ENCODE peak calls at places on chromosomes 1 and 21, in six cellular contexts. G is IMR-90, N is mesenchymal stem cell, P is H1, I is neuronal stem cell, A is trophoblast cell. W is an unnamed sample.

GRCh38 chr21:23162213-23162946 is 2164.2 kb downstream of the NCAM2 start:
- DNase-seq in G (no peak), N (peak; percentile 0), P (no peak), I (no peak), A (no peak), W (no peak)

GRCh38 chr21:43311303-43311817 is 115.6 kb downstream of the SIK1 start:
- DNase-seq in G (no peak), N (no peak), P (no peak), I (no peak), A (no peak), W (no peak)

GRCh38 chr1:57411262-57411661 is 12.6 kb downstream of the DAB1 start:
- DNase-seq in G (peak; percentile 31), N (no peak), P (no peak), I (no peak), A (no peak), W (no peak)

GRCh38 chr1:210568631-210569030 is 239.9 kb downstream of the HHAT start:
- DNase-seq in G (no peak), N (no peak), P (no peak), I (no peak), A (no peak), W (no peak)

GRCh38 chr1:150621497-150622113 is 7.8 kb downstream of the ENSA start:
- DNase-seq in G (peak; percentile 79), N (peak; percentile 74), P (no peak), I (no peak), A (peak; percentile 46), W (no peak)

GRCh38 chr1:158516966-158517365 is 37.2 kb downstream of the OR6Y1 start:
- DNase-seq in G (no peak), N (no peak), P (no peak), I (no peak), A (no peak), W (no peak)

GRCh38 chr1:64834734-64835133 is 89.9 kb downstream of the RAVER2 start:
- DNase-seq in G (peak; percentile 79), N (peak; percentile 32), P (no peak), I (no peak), A (peak; percentile 58), W (no peak)

GRCh38 chr1:66834926-66835325 is 33.9 kb upstream of the INSL5 start:
- DNase-seq in G (no peak), N (no peak), P (no peak), I (no peak), A (no peak), W (no peak)

GRCh38 chr1:18738126-18738525 is 107.5 kb downstream of the PAX7 start:
- DNase-seq in G (no peak), N (no peak), P (no peak), I (no peak), A (no peak), W (no peak)

GRCh38 chr21:42191978-42192595 is 26.9 kb upstream of the ABCG1 start:
- DNase-seq in G (no peak), N (no peak), P (no peak), I (no peak), A (no peak), W (no peak)

GRCh38 chr1:40612345-40612831 is 53.1 kb downstream of the RIMS3 start:
- DNase-seq in G (peak; percentile 52), N (peak; percentile 66), P (peak; percentile 83), I (peak; percentile 60), A (peak; percentile 54), W (peak; percentile 77)

GRCh38 chr1:32353886-32354570 is 8.3 kb downstream of the FAM229A start:
- DNase-seq in G (peak; percentile 85), N (peak; percentile 79), P (no peak), I (no peak), A (no peak), W (no peak)

GRCh38 chr21:25708467-25709065 is 26.1 kb downstream of the ATP5PF start:
- DNase-seq in G (peak; percentile 56), N (peak; percentile 52), P (no peak), I (peak; percentile 38), A (peak; percentile 29), W (no peak)

GRCh38 chr1:162144853-162145252 is 75.4 kb downstream of the NOS1AP start:
- DNase-seq in G (no peak), N (no peak), P (no peak), I (peak; percentile 21), A (no peak), W (peak; percentile 57)

GRCh38 chr1:58465825-58466617 is 80.5 kb downstream of the OMA1 start:
- DNase-seq in G (no peak), N (no peak), P (no peak), I (no peak), A (no peak), W (no peak)

GRCh38 chr1:234214911-234215892 is 158.1 kb upstream of the COA6 start:
- DNase-seq in G (no peak), N (no peak), P (peak; percentile 73), I (no peak), A (no peak), W (peak; percentile 84)

GRCh38 chr1:229238674-229239415 is 32.1 kb upstream of the RAB4A start:
- DNase-seq in G (no peak), N (no peak), P (peak; percentile 45), I (no peak), A (no peak), W (no peak)

GRCh38 chr21:40051801-40052200 is 184.6 kb downstream of the PCP4 start:
- DNase-seq in G (no peak), N (no peak), P (no peak), I (no peak), A (no peak), W (no peak)
- H4K91ac ChIP-seq in G (no peak overlapping the region), N (no peak overlapping the region), P (no peak overlapping the region), I (no peak overlapping the region), A (no peak overlapping the region), W (no peak overlapping the region)

GRCh38 chr1:186078245-186078644 is 296.8 kb downstream of the TPR start:
- DNase-seq in G (no peak), N (peak; percentile 59), P (no peak), I (no peak), A (no peak), W (no peak)
- H4K91ac ChIP-seq in G (no peak overlapping the region), N (no peak overlapping the region), P (no peak overlapping the region), I (no peak overlapping the region), A (no peak overlapping the region), W (no peak overlapping the region)

GRCh38 chr1:147627435-147628110 is 42.8 kb downstream of the ACP6 start:
- DNase-seq in G (peak; percentile 44), N (peak; percentile 58), P (peak; percentile 66), I (peak; percentile 17), A (peak; percentile 32), W (peak; percentile 66)
- H4K91ac ChIP-seq in G (no peak overlapping the region), N (no peak overlapping the region), P (no peak overlapping the region), I (no peak overlapping the region), A (no peak overlapping the region), W (no peak overlapping the region)

GRCh38 chr1:2788506-2789163 is 12.9 kb downstream of the TTC34 start:
- DNase-seq in G (no peak), N (no peak), P (no peak), I (no peak), A (no peak), W (no peak)

GRCh38 chr1:2791027-2791760 is 10.3 kb downstream of the TTC34 start:
- DNase-seq in G (no peak), N (no peak), P (no peak), I (no peak), A (no peak), W (no peak)

GRCh38 chr1:2787163-2787911 is 14.2 kb downstream of the TTC34 start:
- DNase-seq in G (no peak), N (no peak), P (no peak), I (no peak), A (no peak), W (no peak)

GRCh38 chr1:2789986-2790581 is 11.4 kb downstream of the TTC34 start:
- DNase-seq in G (no peak), N (no peak), P (no peak), I (no peak), A (no peak), W (no peak)

DNA sequence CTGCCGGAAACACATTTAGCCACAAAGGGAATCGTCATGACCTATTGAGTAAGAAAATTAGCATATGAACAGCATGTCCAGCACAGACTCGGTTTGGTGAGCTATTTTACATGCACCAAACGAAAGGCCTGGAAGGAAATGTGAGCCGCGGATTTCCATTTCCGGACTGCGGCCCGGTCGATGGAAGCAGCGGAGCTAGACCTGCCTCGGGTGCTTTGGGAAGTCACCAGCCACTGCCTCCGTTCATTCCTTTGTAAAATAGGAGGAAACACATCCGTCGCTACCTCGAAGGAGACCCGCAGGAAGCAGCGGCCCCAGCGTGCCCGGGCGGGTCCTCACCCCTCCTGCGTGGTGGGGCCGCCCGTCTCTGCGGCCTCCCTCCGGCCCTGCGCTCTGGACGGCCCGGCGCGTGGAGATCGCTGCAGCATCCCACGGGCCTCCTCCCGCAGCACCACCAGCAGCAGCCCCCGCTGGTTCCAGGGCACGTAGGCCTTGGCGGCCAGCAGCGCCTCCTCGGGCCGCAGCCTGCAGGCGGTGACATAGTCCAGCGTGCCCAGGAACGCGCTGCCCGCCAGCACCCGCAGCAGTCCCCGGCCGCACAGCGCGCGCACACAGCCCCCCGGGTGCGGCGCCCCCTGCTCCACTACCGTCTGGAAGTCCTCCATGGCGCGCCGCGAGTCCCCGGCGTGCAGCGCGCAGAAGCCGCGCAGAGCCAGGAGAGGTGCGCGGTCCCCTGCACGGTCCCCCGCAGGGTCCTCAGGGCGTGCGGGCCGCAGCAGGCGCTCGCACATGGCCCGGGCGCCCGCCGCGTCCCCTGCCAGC is 12.1 kb downstream of the TTC34 start:
- DNase-seq in G (no peak), N (no peak), P (no peak), I (no peak), A (no peak), W (no peak)
- H4K91ac ChIP-seq in G (no peak overlapping the region), N (no peak overlapping the region), P (no peak overlapping the region), I (no peak overlapping the region), A (no peak overlapping the region), W (no peak overlapping the region)

GRCh38 chr1:36560621-36561364 is 78.1 kb upstream of the CSF3R start:
- DNase-seq in G (no peak), N (no peak), P (peak; percentile 8), I (no peak), A (no peak), W (peak; percentile 19)
- H4K91ac ChIP-seq in G (no peak overlapping the region), N (peak overlapping the region; percentile 16), P (no peak overlapping the region), I (no peak overlapping the region), A (no peak overlapping the region), W (no peak overlapping the region)

GRCh38 chr1:110880708-110881374 is 7.9 kb downstream of the CD53 start:
- DNase-seq in G (no peak), N (no peak), P (no peak), I (no peak), A (no peak), W (no peak)
- H4K91ac ChIP-seq in G (no peak overlapping the region), N (no peak overlapping the region), P (no peak overlapping the region), I (no peak overlapping the region), A (no peak overlapping the region), W (no peak overlapping the region)

DNA sequence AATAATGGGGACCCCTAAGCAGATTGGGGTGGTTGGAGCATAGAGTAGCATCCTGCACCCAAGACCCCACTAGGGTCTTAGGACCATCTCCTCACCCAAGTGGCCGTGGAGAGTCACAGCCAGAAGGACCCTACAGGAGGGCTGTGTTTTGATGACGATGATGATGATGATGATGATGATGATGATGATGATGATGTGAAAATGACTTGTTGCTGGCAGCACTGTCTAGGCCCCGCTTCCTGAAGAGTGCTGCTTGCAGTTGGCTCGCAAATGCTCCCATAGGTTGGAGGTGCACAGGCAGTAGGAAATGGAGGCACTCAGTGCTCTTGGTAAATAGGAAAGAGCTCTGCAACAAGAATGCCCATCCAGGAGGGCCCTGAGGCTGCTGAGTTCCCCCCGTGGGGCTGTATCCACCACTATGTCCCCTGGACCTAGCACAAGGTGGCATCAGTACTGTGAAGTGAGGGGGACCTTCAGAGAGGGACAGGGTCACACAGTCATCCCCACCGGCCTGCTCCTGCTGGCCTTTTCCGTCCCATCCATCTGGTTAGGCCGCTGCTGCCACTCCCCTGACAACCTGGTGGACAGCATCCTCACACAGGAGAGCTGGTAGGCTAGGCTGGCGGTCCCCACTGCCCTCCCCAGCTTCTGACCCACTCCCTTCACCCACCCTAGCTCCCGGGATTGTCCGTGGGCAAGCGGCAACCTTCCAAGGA is 139.6 kb downstream of the FOXD2 start:
- DNase-seq in G (no peak), N (no peak), P (no peak), I (no peak), A (no peak), W (no peak)
- H4K91ac ChIP-seq in G (no peak overlapping the region), N (no peak overlapping the region), P (no peak overlapping the region), I (no peak overlapping the region), A (no peak overlapping the region), W (no peak overlapping the region)